ENCODE peak calls at places on chromosomes 1 and 21, in eight cellular contexts. E is left ventricle myocardium inferior, A is lung, X is K562, U is mammary epithelial cell, R is spleen, Q is tibial artery, S is IMR-90. F is an unnamed sample.

GRCh38 chr1:27666791-27667254 is 5.2 kb downstream of the IFI6 start:
- DNase-seq in E (no peak), A (no peak), X (peak; percentile 84), U (no peak), R (no peak), Q (peak; percentile 48), S (no peak), F (no peak)

GRCh38 chr21:33099131-33099530 is 29.2 kb downstream of the OLIG1 start:
- DNase-seq in E (no peak), A (no peak), X (no peak), U (no peak), R (no peak), Q (no peak), S (no peak), F (no peak)

GRCh38 chr1:244311784-244312532 is 139.8 kb downstream of the ADSS2 start:
- DNase-seq in E (no peak), A (peak; percentile 30), X (no peak), U (no peak), R (no peak), Q (no peak), S (no peak), F (no peak)

GRCh38 chr1:19149736-19150135 is 60.3 kb downstream of the UBR4 start:
- DNase-seq in E (no peak), A (no peak), X (no peak), U (no peak), R (no peak), Q (no peak), S (no peak), F (no peak)

GRCh38 chr1:31689821-31690220 is 14.0 kb downstream of the COL16A1 start:
- DNase-seq in E (no peak), A (no peak), X (no peak), U (peak; percentile 95), R (no peak), Q (no peak), S (peak; percentile 96), F (peak; percentile 91)

GRCh38 chr1:104132386-104132973 is 382.8 kb downstream of the AMY1C start:
- DNase-seq in E (no peak), A (no peak), X (no peak), U (peak; percentile 1), R (no peak), Q (no peak), S (peak; percentile 1), F (no peak)

GRCh38 chr1:30129421-30130055 is 593.8 kb downstream of the MATN1 start:
- DNase-seq in E (no peak), A (no peak), X (peak; percentile 35), U (no peak), R (no peak), Q (no peak), S (no peak), F (no peak)

GRCh38 chr1:246748867-246749266 is 24.7 kb downstream of the SCCPDH start:
- DNase-seq in E (no peak), A (no peak), X (no peak), U (peak; percentile 39), R (no peak), Q (no peak), S (no peak), F (peak; percentile 73)

GRCh38 chr1:93446837-93447451 is 974 bp upstream of the FNBP1L start:
- DNase-seq in E (no peak), A (peak; percentile 75), X (peak; percentile 68), U (peak; percentile 91), R (no peak), Q (no peak), S (no peak), F (no peak)

GRCh38 chr1:41649445-41650175 is 165.1 kb upstream of the EDN2 start:
- DNase-seq in E (no peak), A (no peak), X (no peak), U (no peak), R (no peak), Q (no peak), S (no peak), F (no peak)

GRCh38 chr1:162703708-162704107 is 71.4 kb downstream of the DDR2 start:
- DNase-seq in E (peak; percentile 42), A (no peak), X (no peak), U (no peak), R (no peak), Q (no peak), S (no peak), F (no peak)

GRCh38 chr1:155177918-155178281 is 4.3 kb downstream of the TRIM46 start:
- DNase-seq in E (no peak), A (no peak), X (no peak), U (no peak), R (peak; percentile 72), Q (peak; percentile 49), S (no peak), F (no peak)

GRCh38 chr1:215083408-215083961 is 948 bp downstream of the KCNK2 start:
- DNase-seq in E (no peak), A (no peak), X (no peak), U (no peak), R (peak; percentile 58), Q (peak; percentile 64), S (peak; percentile 63), F (no peak)

GRCh38 chr21:35924714-35925301 is 135.5 kb downstream of the SETD4 start:
- DNase-seq in E (no peak), A (no peak), X (peak; percentile 16), U (peak; percentile 99), R (no peak), Q (no peak), S (peak; percentile 96), F (peak; percentile 83)

GRCh38 chr1:65148548-65149390 is 766 bp downstream of the AK4 start:
- DNase-seq in E (peak; percentile 60), A (no peak), X (peak; percentile 64), U (peak; percentile 63), R (peak; percentile 78), Q (peak; percentile 83), S (peak; percentile 19), F (no peak)

GRCh38 chr1:17979815-17980214 is 127.8 kb upstream of the IGSF21 start:
- DNase-seq in E (no peak), A (no peak), X (peak; percentile 28), U (no peak), R (no peak), Q (no peak), S (no peak), F (no peak)

GRCh38 chr1:17990401-17990800 is 117.2 kb upstream of the IGSF21 start:
- DNase-seq in E (no peak), A (no peak), X (no peak), U (no peak), R (no peak), Q (no peak), S (no peak), F (no peak)

GRCh38 chr1:17982197-17982596 is 125.4 kb upstream of the IGSF21 start:
- DNase-seq in E (no peak), A (no peak), X (no peak), U (no peak), R (no peak), Q (no peak), S (no peak), F (no peak)

GRCh38 chr1:17984510-17985085 is 123.0 kb upstream of the IGSF21 start:
- DNase-seq in E (no peak), A (no peak), X (peak; percentile 73), U (no peak), R (peak; percentile 8), Q (no peak), S (no peak), F (no peak)
- TF ChIP-seq CTCF in E (peak; percentile 49), A (peak; percentile 19), X (peak; percentile 89), U (peak; percentile 47), R (peak; percentile 19), Q (peak; percentile 28), S (peak; percentile 17), F (peak; percentile 42)

GRCh38 chr1:206116191-206116872 is 856 bp downstream of the AVPR1B start:
- DNase-seq in E (no peak), A (no peak), X (no peak), U (no peak), R (no peak), Q (no peak), S (no peak), F (no peak)

GRCh38 chr1:206114692-206115430 is 2.3 kb downstream of the AVPR1B start:
- DNase-seq in E (no peak), A (no peak), X (no peak), U (no peak), R (no peak), Q (no peak), S (no peak), F (no peak)

GRCh38 chr1:206115791-206116190 is 1.4 kb downstream of the AVPR1B start:
- DNase-seq in E (no peak), A (no peak), X (no peak), U (no peak), R (no peak), Q (no peak), S (no peak), F (no peak)

GRCh38 chr1:206116873-206117150 is 376 bp downstream of the AVPR1B start:
- DNase-seq in E (no peak), A (no peak), X (no peak), U (no peak), R (no peak), Q (no peak), S (no peak), F (no peak)

GRCh38 chr1:206117151-206117948 is at the start of gene AVPR1B:
- DNase-seq in E (peak; percentile 48), A (no peak), X (no peak), U (peak; percentile 37), R (peak; percentile 83), Q (no peak), S (peak; percentile 15), F (no peak)
- TF ChIP-seq CTCF in E (peak; percentile 18), A (no peak), X (no peak), U (no peak), R (no peak), Q (no peak), S (no peak), F (peak; percentile 45)

DNA sequence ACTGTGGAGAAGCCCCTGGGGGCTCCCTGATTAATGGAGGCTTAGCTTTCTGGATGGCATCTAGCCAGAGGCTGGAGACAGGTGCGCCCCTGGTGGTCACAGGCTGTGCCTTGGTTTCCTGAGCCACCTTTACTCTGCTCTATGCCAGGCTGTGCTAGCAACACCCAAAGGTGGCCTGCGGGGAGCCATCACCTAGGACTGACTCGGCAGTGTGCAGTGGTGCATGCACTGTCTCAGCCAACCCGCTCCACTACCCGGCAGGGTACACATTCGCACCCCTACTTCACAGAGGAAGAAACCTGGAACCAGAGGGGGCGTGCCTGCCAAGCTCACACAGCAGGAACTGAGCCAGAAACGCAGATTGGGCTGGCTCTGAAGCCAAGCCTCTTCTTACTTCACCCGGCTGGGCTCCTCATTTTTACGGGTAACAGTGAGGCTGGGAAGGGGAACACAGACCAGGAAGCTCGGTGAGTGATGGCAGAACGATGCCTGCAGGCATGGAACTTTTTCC is 24.8 kb downstream of the PCSK9 start:
- DNase-seq in E (no peak), A (no peak), X (no peak), U (no peak), R (peak; percentile 58), Q (no peak), S (no peak), F (no peak)
- TF ChIP-seq CTCF in E (no peak), A (no peak), X (no peak), U (no peak), R (no peak), Q (no peak), S (no peak), F (peak; percentile 40)

DNA sequence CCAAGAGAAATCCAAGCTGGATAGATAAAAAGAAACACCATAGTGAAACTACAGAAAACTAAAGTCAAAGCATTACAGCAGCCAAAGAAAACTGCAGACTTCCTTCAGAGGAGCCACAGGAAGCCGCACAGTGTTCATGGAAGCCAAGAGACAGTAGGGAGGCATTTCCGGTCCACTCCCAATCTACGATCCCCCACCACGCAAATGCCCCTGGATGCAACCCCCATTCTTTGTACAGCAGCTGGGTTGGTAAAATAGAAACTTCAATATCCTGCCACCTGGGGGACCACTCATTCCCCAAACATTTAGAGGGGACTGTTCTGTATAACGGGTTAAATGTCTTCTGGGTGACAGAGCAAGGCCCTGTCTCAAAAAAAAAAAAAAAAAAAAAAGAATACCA is 43.9 kb upstream of the TSPEAR start:
- DNase-seq in E (no peak), A (no peak), X (peak; percentile 65), U (no peak), R (no peak), Q (no peak), S (no peak), F (no peak)
- TF ChIP-seq CTCF in E (peak; percentile 27), A (no peak), X (peak; percentile 36), U (no peak), R (no peak), Q (no peak), S (peak; percentile 26), F (no peak)